ENCODE peak calls at places on chromosomes 7 and 10, in nine cellular contexts. H is A549; M is adrenal gland; D is aorta; N is CD8-positive, alpha-beta T cell; J is HepG2; Z is CD4-positive, CD25-positive, alpha-beta regulatory T cell; Y is GM23248; E is neural progenitor cell. L is an unnamed sample. For H3K4me1, the result is how much of the 10 kb centered on the place peaks cover.

GRCh38 chr10:99733366-99733765 is 1.3 kb downstream of the CUTC start:
- DNase-seq in H (no peak), M (no peak), D (no peak), N (no peak), J (no peak), Z (no peak), Y (peak), E (peak), L (no peak)

GRCh38 chr7:102914585-102914984 is 1.8 kb downstream of the LRRC17 start:
- DNase-seq in H (no peak), M (no peak), D (peak), N (no peak), J (no peak), Z (no peak), Y (peak), E (peak), L (no peak)

GRCh38 chr7:123012435-123012834 is 16.9 kb upstream of the TAS2R16 start:
- DNase-seq in H (no peak), M (no peak), D (no peak), N (no peak), J (no peak), Z (no peak), Y (no peak), E (no peak), L (no peak)

GRCh38 chr7:43431020-43431595 is 151.8 kb upstream of the STK17A start:
- DNase-seq in H (no peak), M (no peak), D (no peak), N (no peak), J (no peak), Z (no peak), Y (peak), E (no peak), L (no peak)

GRCh38 chr7:141551773-141552162 is 558 bp downstream of the AGK start:
- DNase-seq in H (no peak), M (no peak), D (no peak), N (no peak), J (no peak), Z (no peak), Y (peak), E (peak), L (no peak)

GRCh38 chr7:137172105-137172590 is 171.4 kb downstream of the PTN start:
- DNase-seq in H (no peak), M (no peak), D (no peak), N (no peak), J (no peak), Z (no peak), Y (no peak), E (no peak), L (no peak)

GRCh38 chr7:41107938-41108448 is 594.9 kb downstream of the INHBA start:
- DNase-seq in H (peak), M (no peak), D (no peak), N (no peak), J (peak), Z (no peak), Y (peak), E (no peak), L (no peak)

GRCh38 chr10:115004236-115004862 is 66.4 kb downstream of the TRUB1 start:
- DNase-seq in H (no peak), M (no peak), D (no peak), N (no peak), J (no peak), Z (no peak), Y (no peak), E (no peak), L (no peak)

GRCh38 chr7:93150200-93150835 is 2.1 kb upstream of the SAMD9L start:
- DNase-seq in H (no peak), M (no peak), D (no peak), N (no peak), J (no peak), Z (no peak), Y (peak), E (no peak), L (no peak)

GRCh38 chr7:96495751-96496216 is 173.9 kb upstream of the SLC25A13 start:
- DNase-seq in H (no peak), M (no peak), D (no peak), N (no peak), J (no peak), Z (peak), Y (no peak), E (no peak), L (no peak)

GRCh38 chr10:117470733-117471132 is 71.8 kb upstream of the EMX2 start:
- DNase-seq in H (no peak), M (no peak), D (no peak), N (no peak), J (no peak), Z (no peak), Y (no peak), E (no peak), L (no peak)

GRCh38 chr7:16708980-16709379 is 44.6 kb upstream of the TSPAN13 start:
- DNase-seq in H (no peak), M (peak), D (peak), N (no peak), J (no peak), Z (no peak), Y (peak), E (no peak), L (no peak)

GRCh38 chr7:112162161-112163020 is 43.8 kb downstream of the DOCK4 start:
- DNase-seq in H (peak), M (peak), D (no peak), N (no peak), J (peak), Z (no peak), Y (no peak), E (peak), L (peak)

GRCh38 chr10:63630928-63631685 is 109.9 kb downstream of the REEP3 start:
- DNase-seq in H (no peak), M (no peak), D (no peak), N (no peak), J (no peak), Z (no peak), Y (peak), E (no peak), L (no peak)

GRCh38 chr7:37643876-37644275 is 39.7 kb upstream of the GPR141 start:
- DNase-seq in H (no peak), M (no peak), D (no peak), N (no peak), J (no peak), Z (no peak), Y (no peak), E (peak), L (peak)

GRCh38 chr10:117175901-117176534 is 21.3 kb upstream of the KCNK18 start:
- DNase-seq in H (peak), M (peak), D (peak), N (peak), J (peak), Z (peak), Y (peak), E (peak), L (no peak)

GRCh38 chr10:85621562-85621961 is 745.0 kb downstream of the GRID1 start:
- DNase-seq in H (no peak), M (no peak), D (no peak), N (no peak), J (no peak), Z (no peak), Y (no peak), E (no peak), L (no peak)

GRCh38 chr10:109957092-109957797 is 33.9 kb upstream of the XPNPEP1 start:
- DNase-seq in H (no peak), M (no peak), D (no peak), N (no peak), J (no peak), Z (no peak), Y (no peak), E (no peak), L (no peak)

GRCh38 chr10:114174462-114175190 is 623 bp upstream of the CCDC186 start:
- DNase-seq in H (peak), M (peak), D (peak), N (peak), J (no peak), Z (no peak), Y (peak), E (peak), L (no peak)

GRCh38 chr10:114487815-114488536 is 83.7 kb upstream of the AFAP1L2 start:
- DNase-seq in H (no peak), M (no peak), D (no peak), N (no peak), J (no peak), Z (no peak), Y (no peak), E (no peak), L (no peak)

GRCh38 chr10:96513686-96514551 is at the start of gene TLL2:
- DNase-seq in H (peak), M (peak), D (peak), N (peak), J (peak), Z (peak), Y (peak), E (peak), L (peak)

GRCh38 chr10:108082596-108082995 is 918.1 kb upstream of the SORCS1 start:
- DNase-seq in H (no peak), M (no peak), D (no peak), N (no peak), J (no peak), Z (no peak), Y (no peak), E (no peak), L (no peak)

GRCh38 chr7:99383203-99383602 is 8.7 kb downstream of the ARPC1B start:
- DNase-seq in H (no peak), M (no peak), D (no peak), N (no peak), J (no peak), Z (no peak), Y (no peak), E (no peak), L (no peak)

GRCh38 chr7:99386584-99387238 is 12.2 kb downstream of the ARPC1B start:
- DNase-seq in H (no peak), M (no peak), D (no peak), N (peak), J (peak), Z (peak), Y (peak), E (no peak), L (no peak)

GRCh38 chr7:99385564-99385963 is 11.0 kb downstream of the ARPC1B start:
- DNase-seq in H (no peak), M (no peak), D (no peak), N (no peak), J (no peak), Z (no peak), Y (no peak), E (no peak), L (no peak)

GRCh38 chr7:99383791-99384370 is 9.4 kb downstream of the ARPC1B start:
- DNase-seq in H (no peak), M (no peak), D (no peak), N (no peak), J (no peak), Z (no peak), Y (no peak), E (no peak), L (no peak)

GRCh38 chr7:99384523-99384922 is 10.0 kb downstream of the ARPC1B start:
- DNase-seq in H (no peak), M (no peak), D (no peak), N (no peak), J (no peak), Z (no peak), Y (no peak), E (no peak), L (no peak)
- H3K27ac ChIP-seq in H (peak), M (no peak), D (no peak), N (no peak), J (no peak), Z (peak), Y (no peak), E (no peak), L (no peak)

DNA sequence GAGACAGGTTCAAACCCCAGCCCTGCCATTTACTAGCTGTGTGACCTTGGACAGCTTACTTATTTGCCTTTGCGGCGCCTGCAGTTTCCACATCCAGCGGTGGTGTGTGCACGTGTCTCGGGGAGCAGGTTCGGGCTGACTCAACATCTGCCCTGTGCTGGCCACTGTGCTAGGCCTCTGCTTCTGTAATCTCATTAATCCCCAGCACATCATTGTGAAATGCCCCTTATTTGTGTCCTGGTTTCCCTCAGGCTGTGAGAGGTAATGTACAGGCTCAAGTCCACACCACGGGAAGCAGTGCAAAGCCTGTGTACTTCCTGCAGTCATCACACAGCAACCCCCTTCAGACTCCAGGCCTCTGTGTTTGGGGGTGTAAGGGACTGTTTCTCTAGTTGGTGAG is 285.7 kb downstream of the RPS24 start:
- DNase-seq in H (no peak), M (peak), D (no peak), N (no peak), J (peak), Z (no peak), Y (no peak), E (no peak), L (no peak)
- H3K4me1 ChIP-seq in H (under half), M (under half), D (under half), N (under half), J (under half), Z (under half), Y (under half), E (under half), L (under half)

DNA sequence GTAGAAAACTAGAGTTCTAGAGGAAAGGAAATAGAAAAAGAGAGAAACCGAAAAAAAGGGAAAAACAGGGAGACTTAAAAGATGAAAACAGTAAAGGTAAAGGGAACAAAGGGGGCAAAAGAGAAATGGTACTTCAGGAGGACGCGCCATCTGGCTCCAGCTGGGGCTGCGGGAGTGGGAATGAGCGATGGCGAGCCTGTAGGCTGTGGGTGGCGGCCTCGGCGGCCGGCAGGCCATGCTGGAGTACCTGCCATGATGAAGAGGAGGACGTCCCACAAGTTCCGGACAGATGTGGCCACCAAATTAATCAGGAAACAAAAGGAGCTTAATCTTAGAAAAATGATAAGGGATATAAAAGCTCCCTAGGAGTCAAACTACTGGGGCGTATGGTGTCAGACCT is 21.7 kb upstream of the PHYH start:
- DNase-seq in H (no peak), M (no peak), D (peak), N (no peak), J (no peak), Z (no peak), Y (no peak), E (no peak), L (no peak)
- H3K27ac ChIP-seq in H (no peak), M (no peak), D (no peak), N (no peak), J (no peak), Z (no peak), Y (no peak), E (no peak), L (no peak)

GRCh38 chr10:118754132-118754555 is 626 bp downstream of the CACUL1 start:
- DNase-seq in H (peak), M (peak), D (peak), N (peak), J (peak), Z (peak), Y (peak), E (peak), L (no peak)

GRCh38 chr10:118753331-118753730 is 1.4 kb downstream of the CACUL1 start:
- DNase-seq in H (no peak), M (no peak), D (no peak), N (no peak), J (no peak), Z (peak), Y (peak), E (no peak), L (no peak)

GRCh38 chr10:118748041-118748440 is 6.7 kb downstream of the CACUL1 start:
- DNase-seq in H (no peak), M (no peak), D (no peak), N (no peak), J (peak), Z (no peak), Y (no peak), E (no peak), L (no peak)

GRCh38 chr10:118752401-118752800 is 2.4 kb downstream of the CACUL1 start:
- DNase-seq in H (no peak), M (no peak), D (no peak), N (no peak), J (no peak), Z (no peak), Y (no peak), E (no peak), L (no peak)

DNA sequence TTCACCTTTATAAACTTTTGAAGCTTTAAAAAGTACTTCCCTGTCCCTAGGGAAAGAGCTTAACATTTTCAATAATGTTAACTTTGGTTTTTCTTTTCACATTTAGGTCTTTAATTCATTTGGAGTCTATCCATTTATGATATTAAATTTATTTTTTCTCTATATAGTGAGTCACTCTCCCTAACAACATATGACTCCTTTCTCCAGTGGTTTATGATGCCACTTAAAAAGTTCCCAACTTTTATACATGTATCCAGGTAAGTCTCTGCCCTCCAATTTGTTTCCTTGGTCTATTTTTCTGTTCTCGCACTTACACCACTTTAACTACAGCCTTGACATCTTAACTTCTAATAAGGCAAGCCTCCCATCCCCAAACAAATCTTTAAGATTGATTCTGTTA is 3.5 kb downstream of the CACUL1 start:
- DNase-seq in H (no peak), M (no peak), D (no peak), N (no peak), J (no peak), Z (no peak), Y (peak), E (no peak), L (no peak)
- H3K4me1 ChIP-seq in H (under half), M (under half), D (under half), N (under half), J (under half), Z (under half), Y (under half), E (under half), L (under half)

GRCh38 chr10:60511823-60512222 is 122.1 kb upstream of the ANK3 start:
- DNase-seq in H (no peak), M (no peak), D (no peak), N (no peak), J (no peak), Z (no peak), Y (no peak), E (no peak), L (no peak)
- H3K27ac ChIP-seq in H (no peak), M (no peak), D (no peak), N (no peak), J (no peak), Z (no peak), Y (no peak), E (no peak), L (no peak)

GRCh38 chr7:47621347-47621746 is 39.4 kb upstream of the TNS3 start:
- DNase-seq in H (no peak), M (no peak), D (no peak), N (no peak), J (no peak), Z (no peak), Y (no peak), E (no peak), L (no peak)

GRCh38 chr7:47622586-47622945 is 40.7 kb upstream of the TNS3 start:
- DNase-seq in H (no peak), M (no peak), D (no peak), N (no peak), J (no peak), Z (no peak), Y (no peak), E (no peak), L (no peak)

GRCh38 chr7:47624660-47625059 is 42.7 kb upstream of the TNS3 start:
- DNase-seq in H (no peak), M (no peak), D (no peak), N (no peak), J (no peak), Z (no peak), Y (no peak), E (no peak), L (no peak)

GRCh38 chr7:47621985-47622561 is 40.2 kb upstream of the TNS3 start:
- DNase-seq in H (no peak), M (no peak), D (no peak), N (no peak), J (no peak), Z (no peak), Y (no peak), E (no peak), L (no peak)

DNA sequence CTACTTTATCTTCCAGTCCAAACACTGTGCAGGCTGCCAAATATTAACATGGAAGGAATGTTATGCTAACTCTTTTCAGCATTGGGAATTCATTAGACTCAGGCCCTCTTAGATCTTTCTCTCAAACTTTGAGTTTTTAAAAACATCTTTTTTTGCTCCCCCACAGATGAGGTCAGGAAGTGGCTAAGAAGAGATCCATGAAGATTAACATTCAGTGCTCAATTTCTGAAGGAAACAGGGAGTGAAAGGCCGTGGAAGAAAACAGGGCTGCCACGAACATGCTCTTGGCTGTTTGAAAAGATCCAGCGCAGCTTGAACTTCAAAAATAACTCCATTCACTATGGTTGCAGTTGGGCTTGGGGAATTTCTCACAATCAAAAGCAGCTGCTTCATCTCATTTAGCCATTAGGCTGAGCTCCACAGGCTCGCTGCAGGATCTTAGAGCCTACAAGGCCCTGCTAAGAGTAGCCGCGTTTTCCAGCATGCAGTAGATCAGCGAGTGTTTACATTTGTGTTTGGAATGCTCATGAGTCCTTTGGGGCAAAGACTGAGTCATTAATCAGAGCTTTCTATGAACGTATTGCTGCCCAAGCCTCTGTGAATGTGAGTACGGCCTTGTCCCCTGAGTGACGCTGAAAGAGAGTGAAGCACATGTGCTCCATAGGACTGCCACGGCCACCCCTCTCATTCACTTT is 41.2 kb upstream of the TNS3 start:
- DNase-seq in H (no peak), M (no peak), D (no peak), N (no peak), J (peak), Z (no peak), Y (peak), E (no peak), L (no peak)
- H3K4me1 ChIP-seq in H (under half), M (under half), D (under half), N (under half), J (half or more), Z (under half), Y (under half), E (under half), L (under half)

GRCh38 chr10:132512693-132513345 is 24.8 kb upstream of the INPP5A start:
- DNase-seq in H (no peak), M (no peak), D (peak), N (no peak), J (no peak), Z (no peak), Y (no peak), E (no peak), L (no peak)

GRCh38 chr10:132516771-132517725 is 20.5 kb upstream of the INPP5A start:
- DNase-seq in H (peak), M (peak), D (peak), N (no peak), J (peak), Z (no peak), Y (peak), E (peak), L (no peak)

GRCh38 chr10:132517951-132518521 is 19.6 kb upstream of the INPP5A start:
- DNase-seq in H (no peak), M (peak), D (peak), N (no peak), J (peak), Z (no peak), Y (no peak), E (peak), L (no peak)

GRCh38 chr10:132515811-132516726 is 21.5 kb upstream of the INPP5A start:
- DNase-seq in H (no peak), M (peak), D (peak), N (no peak), J (no peak), Z (no peak), Y (no peak), E (no peak), L (no peak)

GRCh38 chr10:132514841-132515521 is 22.6 kb upstream of the INPP5A start:
- DNase-seq in H (no peak), M (peak), D (peak), N (no peak), J (no peak), Z (no peak), Y (no peak), E (no peak), L (no peak)
- H3K27ac ChIP-seq in H (peak), M (no peak), D (no peak), N (no peak), J (no peak), Z (no peak), Y (no peak), E (no peak), L (no peak)

GRCh38 chr7:130943336-130943901 is 209.4 kb upstream of the KLF14 start:
- DNase-seq in H (peak), M (no peak), D (no peak), N (no peak), J (no peak), Z (peak), Y (peak), E (no peak), L (no peak)
- H3K4me1 ChIP-seq in H (half or more), M (half or more), D (under half), N (half or more), J (half or more), Z (half or more), Y (half or more), E (under half), L (under half)

GRCh38 chr10:65531545-65531944 is 1394.3 kb upstream of the LRRTM3 start:
- DNase-seq in H (no peak), M (no peak), D (no peak), N (no peak), J (no peak), Z (no peak), Y (no peak), E (no peak), L (no peak)
- H3K27ac ChIP-seq in H (no peak), M (no peak), D (no peak), N (no peak), J (no peak), Z (no peak), Y (no peak), E (no peak), L (no peak)